ENCODE peak calls at places on chromosomes 5 and 9, in four cellular contexts. One of them, this sample, is unnamed.

GRCh38 chr9:4740623-4741364 is at the start of gene AK3:
- DNase-seq in CD4-positive, alpha-beta memory T cell: peak; percentile 86
- DNase-seq in effector memory CD4-positive, alpha-beta T cell: peak; percentile 80
- DNase-seq in psoas muscle: peak; percentile 90
- DNase-seq in this sample: peak; percentile 92

GRCh38 chr9:61670616-61671015 is 480.8 kb downstream of the SPATA31A7 start:
- DNase-seq in CD4-positive, alpha-beta memory T cell: no peak
- DNase-seq in effector memory CD4-positive, alpha-beta T cell: no peak
- DNase-seq in psoas muscle: no peak
- DNase-seq in this sample: peak; percentile 2

GRCh38 chr9:95346021-95346420 is 28.5 kb upstream of the FANCC start:
- DNase-seq in CD4-positive, alpha-beta memory T cell: no peak
- DNase-seq in effector memory CD4-positive, alpha-beta T cell: no peak
- DNase-seq in psoas muscle: no peak
- DNase-seq in this sample: no peak

GRCh38 chr9:69471433-69471832 is 146.4 kb downstream of the ENTREP1 start:
- DNase-seq in CD4-positive, alpha-beta memory T cell: no peak
- DNase-seq in effector memory CD4-positive, alpha-beta T cell: no peak
- DNase-seq in psoas muscle: no peak
- DNase-seq in this sample: no peak

GRCh38 chr9:91885746-91886432 is 64.1 kb downstream of the ROR2 start:
- DNase-seq in CD4-positive, alpha-beta memory T cell: no peak
- DNase-seq in effector memory CD4-positive, alpha-beta T cell: no peak
- DNase-seq in psoas muscle: no peak
- DNase-seq in this sample: no peak

GRCh38 chr5:157387683-157388093 is 72.3 kb upstream of the NIPAL4 start:
- DNase-seq in CD4-positive, alpha-beta memory T cell: no peak
- DNase-seq in effector memory CD4-positive, alpha-beta T cell: no peak
- DNase-seq in psoas muscle: no peak
- DNase-seq in this sample: no peak

GRCh38 chr9:131436386-131436785 is 42.5 kb downstream of the PRRC2B start:
- DNase-seq in CD4-positive, alpha-beta memory T cell: no peak
- DNase-seq in effector memory CD4-positive, alpha-beta T cell: no peak
- DNase-seq in psoas muscle: no peak
- DNase-seq in this sample: peak; percentile 55

GRCh38 chr9:5949103-5949699 is 58.5 kb downstream of the MLANA start:
- DNase-seq in CD4-positive, alpha-beta memory T cell: peak; percentile 41
- DNase-seq in effector memory CD4-positive, alpha-beta T cell: peak; percentile 6
- DNase-seq in psoas muscle: no peak
- DNase-seq in this sample: no peak

GRCh38 chr9:108057421-108058136 is 568.0 kb upstream of the KLF4 start:
- DNase-seq in CD4-positive, alpha-beta memory T cell: no peak
- DNase-seq in effector memory CD4-positive, alpha-beta T cell: no peak
- DNase-seq in psoas muscle: no peak
- DNase-seq in this sample: no peak

GRCh38 chr9:99579964-99580363 is 241.7 kb upstream of the NR4A3 start:
- DNase-seq in CD4-positive, alpha-beta memory T cell: no peak
- DNase-seq in effector memory CD4-positive, alpha-beta T cell: no peak
- DNase-seq in psoas muscle: no peak
- DNase-seq in this sample: no peak

GRCh38 chr5:138844812-138845513 is 30.2 kb downstream of the LRRTM2 start:
- DNase-seq in CD4-positive, alpha-beta memory T cell: no peak
- DNase-seq in effector memory CD4-positive, alpha-beta T cell: no peak
- DNase-seq in psoas muscle: no peak
- DNase-seq in this sample: no peak

GRCh38 chr5:10789021-10789420 is 28.0 kb upstream of the DAP start:
- DNase-seq in CD4-positive, alpha-beta memory T cell: no peak
- DNase-seq in effector memory CD4-positive, alpha-beta T cell: no peak
- DNase-seq in psoas muscle: peak; percentile 31
- DNase-seq in this sample: no peak
- H3K27ac ChIP-seq in CD4-positive, alpha-beta memory T cell: no peak overlapping the region
- H3K27ac ChIP-seq in effector memory CD4-positive, alpha-beta T cell: no peak overlapping the region
- H3K27ac ChIP-seq in psoas muscle: no peak overlapping the region
- H3K27ac ChIP-seq in this sample: no peak overlapping the region

DNA sequence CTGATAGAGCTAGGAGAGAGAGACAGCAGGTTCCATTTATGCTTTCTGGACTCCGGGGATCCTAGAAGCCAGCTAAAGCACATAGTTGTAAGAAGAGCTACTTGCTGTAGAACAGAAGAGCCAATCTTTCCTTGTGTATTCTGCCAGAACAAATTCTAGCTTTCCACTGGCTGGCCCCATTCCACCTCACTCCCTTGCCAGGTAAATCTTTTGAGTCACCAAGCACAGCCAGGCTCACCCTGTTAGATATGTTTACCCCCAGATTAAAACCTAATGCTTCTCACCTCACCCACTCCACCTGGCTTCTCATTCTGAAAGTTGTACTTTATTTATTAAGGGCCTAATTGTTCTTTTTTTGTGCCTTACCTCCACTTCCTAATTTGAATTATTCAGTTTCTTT is 48.9 kb upstream of the CHD1 start:
- DNase-seq in CD4-positive, alpha-beta memory T cell: no peak
- DNase-seq in effector memory CD4-positive, alpha-beta T cell: no peak
- DNase-seq in psoas muscle: no peak
- DNase-seq in this sample: no peak
- H3K27ac ChIP-seq in CD4-positive, alpha-beta memory T cell: no peak overlapping the region
- H3K27ac ChIP-seq in effector memory CD4-positive, alpha-beta T cell: no peak overlapping the region
- H3K27ac ChIP-seq in psoas muscle: no peak overlapping the region
- H3K27ac ChIP-seq in this sample: no peak overlapping the region

GRCh38 chr5:31378136-31378535 is 153.8 kb downstream of the DROSHA start:
- DNase-seq in CD4-positive, alpha-beta memory T cell: no peak
- DNase-seq in effector memory CD4-positive, alpha-beta T cell: no peak
- DNase-seq in psoas muscle: no peak
- DNase-seq in this sample: no peak
- H3K27ac ChIP-seq in CD4-positive, alpha-beta memory T cell: no peak overlapping the region
- H3K27ac ChIP-seq in effector memory CD4-positive, alpha-beta T cell: no peak overlapping the region
- H3K27ac ChIP-seq in psoas muscle: no peak overlapping the region
- H3K27ac ChIP-seq in this sample: no peak overlapping the region

GRCh38 chr5:172971482-172971881 is 12.1 kb upstream of the ATP6V0E1 start:
- DNase-seq in CD4-positive, alpha-beta memory T cell: no peak
- DNase-seq in effector memory CD4-positive, alpha-beta T cell: no peak
- DNase-seq in psoas muscle: no peak
- DNase-seq in this sample: no peak

GRCh38 chr5:172973127-172973916 is 10.2 kb upstream of the ATP6V0E1 start:
- DNase-seq in CD4-positive, alpha-beta memory T cell: no peak
- DNase-seq in effector memory CD4-positive, alpha-beta T cell: no peak
- DNase-seq in psoas muscle: no peak
- DNase-seq in this sample: no peak

GRCh38 chr5:172975289-172975688 is 8.3 kb upstream of the ATP6V0E1 start:
- DNase-seq in CD4-positive, alpha-beta memory T cell: no peak
- DNase-seq in effector memory CD4-positive, alpha-beta T cell: no peak
- DNase-seq in psoas muscle: no peak
- DNase-seq in this sample: no peak

GRCh38 chr5:172972557-172972956 is 11.0 kb upstream of the ATP6V0E1 start:
- DNase-seq in CD4-positive, alpha-beta memory T cell: no peak
- DNase-seq in effector memory CD4-positive, alpha-beta T cell: no peak
- DNase-seq in psoas muscle: no peak
- DNase-seq in this sample: no peak

DNA sequence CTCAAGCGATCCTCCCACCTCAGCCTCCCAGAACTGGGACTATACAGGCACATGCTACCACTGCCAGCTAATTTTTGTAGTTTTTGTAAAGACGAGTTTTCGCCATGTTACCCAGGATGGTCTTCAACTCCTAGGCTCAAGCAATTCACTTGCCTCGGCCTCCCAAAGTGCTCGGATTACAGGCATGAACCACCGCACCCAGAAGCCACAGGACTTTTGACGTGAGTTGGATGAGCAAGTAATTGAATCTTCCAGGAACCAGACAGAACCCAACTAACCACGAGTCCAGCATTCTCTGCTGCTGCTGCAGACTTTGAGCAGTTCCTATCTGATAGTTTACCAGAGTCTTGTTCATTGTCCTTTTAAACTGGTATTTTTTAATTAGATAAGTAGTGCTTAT is 9.6 kb upstream of the ATP6V0E1 start:
- DNase-seq in CD4-positive, alpha-beta memory T cell: no peak
- DNase-seq in effector memory CD4-positive, alpha-beta T cell: no peak
- DNase-seq in psoas muscle: no peak
- DNase-seq in this sample: no peak
- H3K27ac ChIP-seq in CD4-positive, alpha-beta memory T cell: no peak overlapping the region
- H3K27ac ChIP-seq in effector memory CD4-positive, alpha-beta T cell: no peak overlapping the region
- H3K27ac ChIP-seq in psoas muscle: no peak overlapping the region
- H3K27ac ChIP-seq in this sample: no peak overlapping the region

GRCh38 chr9:105328872-105329728 is 84.6 kb downstream of the SLC44A1 start:
- DNase-seq in CD4-positive, alpha-beta memory T cell: no peak
- DNase-seq in effector memory CD4-positive, alpha-beta T cell: no peak
- DNase-seq in psoas muscle: peak; percentile 21
- DNase-seq in this sample: no peak
- H3K27ac ChIP-seq in CD4-positive, alpha-beta memory T cell: no peak overlapping the region
- H3K27ac ChIP-seq in effector memory CD4-positive, alpha-beta T cell: no peak overlapping the region
- H3K27ac ChIP-seq in psoas muscle: no peak overlapping the region
- H3K27ac ChIP-seq in this sample: no peak overlapping the region

DNA sequence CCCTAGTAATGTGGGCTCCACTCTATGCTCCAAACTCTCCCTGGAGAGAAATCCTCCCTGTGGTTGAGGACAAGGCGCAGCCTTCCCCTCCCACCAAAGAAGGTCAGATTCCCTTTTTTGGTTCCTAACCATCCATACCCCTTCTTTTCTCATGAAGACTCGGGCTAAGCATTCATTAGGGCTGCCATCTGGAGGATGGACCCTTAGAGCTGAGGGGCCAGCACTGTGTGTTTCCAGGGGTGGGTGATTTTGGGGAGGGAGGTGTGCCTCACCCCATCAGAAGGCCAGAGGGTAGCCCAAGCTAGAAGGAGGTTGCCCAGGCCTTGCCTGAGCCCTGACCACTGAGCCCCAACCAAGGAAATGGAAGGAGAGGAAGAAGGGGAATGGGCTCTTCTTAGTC is 36.8 kb downstream of the TGFBI start:
- DNase-seq in CD4-positive, alpha-beta memory T cell: no peak
- DNase-seq in effector memory CD4-positive, alpha-beta T cell: no peak
- DNase-seq in psoas muscle: no peak
- DNase-seq in this sample: no peak
- H3K27ac ChIP-seq in CD4-positive, alpha-beta memory T cell: no peak overlapping the region
- H3K27ac ChIP-seq in effector memory CD4-positive, alpha-beta T cell: no peak overlapping the region
- H3K27ac ChIP-seq in psoas muscle: no peak overlapping the region
- H3K27ac ChIP-seq in this sample: no peak overlapping the region